ENCODE peak calls at places on chromosomes 11 and 22, in ten cellular contexts. One of them, this sample, is unnamed.

GRCh38 chr22:42745118-42745517 is 24.4 kb upstream of the A4GALT start:
- DNase-seq in kidney: no peak
- DNase-seq in Peyer's patch: no peak
- DNase-seq in mammary epithelial cell: peak; percentile 41
- DNase-seq in GM12878: no peak
- DNase-seq in adrenal gland: no peak
- DNase-seq in naive thymus-derived CD4-positive, alpha-beta T cell: no peak
- DNase-seq in AG04450: no peak
- DNase-seq in CD8-positive, alpha-beta memory T cell: no peak
- DNase-seq in tibial nerve: no peak
- DNase-seq in this sample: no peak

GRCh38 chr11:78177216-78177615 is 11.2 kb downstream of the KCTD21 start:
- DNase-seq in kidney: no peak
- DNase-seq in Peyer's patch: no peak
- DNase-seq in mammary epithelial cell: no peak
- DNase-seq in GM12878: no peak
- DNase-seq in adrenal gland: no peak
- DNase-seq in naive thymus-derived CD4-positive, alpha-beta T cell: no peak
- DNase-seq in AG04450: no peak
- DNase-seq in CD8-positive, alpha-beta memory T cell: peak; percentile 32
- DNase-seq in tibial nerve: no peak
- DNase-seq in this sample: no peak

GRCh38 chr11:76329084-76329648 is 51.8 kb downstream of the THAP12 start:
- DNase-seq in kidney: no peak
- DNase-seq in Peyer's patch: peak; percentile 30
- DNase-seq in mammary epithelial cell: no peak
- DNase-seq in GM12878: no peak
- DNase-seq in adrenal gland: no peak
- DNase-seq in naive thymus-derived CD4-positive, alpha-beta T cell: no peak
- DNase-seq in AG04450: peak; percentile 23
- DNase-seq in CD8-positive, alpha-beta memory T cell: no peak
- DNase-seq in tibial nerve: no peak
- DNase-seq in this sample: no peak

GRCh38 chr11:8070417-8071101 is 10.5 kb upstream of the TUB start:
- DNase-seq in kidney: no peak
- DNase-seq in Peyer's patch: peak; percentile 42
- DNase-seq in mammary epithelial cell: peak; percentile 27
- DNase-seq in GM12878: no peak
- DNase-seq in adrenal gland: no peak
- DNase-seq in naive thymus-derived CD4-positive, alpha-beta T cell: no peak
- DNase-seq in AG04450: no peak
- DNase-seq in CD8-positive, alpha-beta memory T cell: peak; percentile 9
- DNase-seq in tibial nerve: no peak
- DNase-seq in this sample: no peak

GRCh38 chr22:45428391-45429385 is 15.2 kb downstream of the RIBC2 start:
- DNase-seq in kidney: peak; percentile 32
- DNase-seq in Peyer's patch: peak; percentile 27
- DNase-seq in mammary epithelial cell: no peak
- DNase-seq in GM12878: no peak
- DNase-seq in adrenal gland: no peak
- DNase-seq in naive thymus-derived CD4-positive, alpha-beta T cell: no peak
- DNase-seq in AG04450: no peak
- DNase-seq in CD8-positive, alpha-beta memory T cell: no peak
- DNase-seq in tibial nerve: no peak
- DNase-seq in this sample: no peak

GRCh38 chr22:39275814-39276443 is 31.1 kb upstream of the PDGFB start:
- DNase-seq in kidney: no peak
- DNase-seq in Peyer's patch: no peak
- DNase-seq in mammary epithelial cell: no peak
- DNase-seq in GM12878: no peak
- DNase-seq in adrenal gland: no peak
- DNase-seq in naive thymus-derived CD4-positive, alpha-beta T cell: no peak
- DNase-seq in AG04450: no peak
- DNase-seq in CD8-positive, alpha-beta memory T cell: no peak
- DNase-seq in tibial nerve: no peak
- DNase-seq in this sample: no peak

GRCh38 chr22:41825376-41825775 is 7.5 kb upstream of the SREBF2 start:
- DNase-seq in kidney: no peak
- DNase-seq in Peyer's patch: no peak
- DNase-seq in mammary epithelial cell: no peak
- DNase-seq in GM12878: no peak
- DNase-seq in adrenal gland: no peak
- DNase-seq in naive thymus-derived CD4-positive, alpha-beta T cell: no peak
- DNase-seq in AG04450: no peak
- DNase-seq in CD8-positive, alpha-beta memory T cell: no peak
- DNase-seq in tibial nerve: no peak
- DNase-seq in this sample: no peak

GRCh38 chr11:127925430-127925829 is 661.9 kb downstream of the ETS1 start:
- DNase-seq in kidney: no peak
- DNase-seq in Peyer's patch: no peak
- DNase-seq in mammary epithelial cell: peak; percentile 93
- DNase-seq in GM12878: no peak
- DNase-seq in adrenal gland: no peak
- DNase-seq in naive thymus-derived CD4-positive, alpha-beta T cell: no peak
- DNase-seq in AG04450: no peak
- DNase-seq in CD8-positive, alpha-beta memory T cell: no peak
- DNase-seq in tibial nerve: no peak
- DNase-seq in this sample: no peak

GRCh38 chr11:128473631-128474030 is 113.7 kb downstream of the ETS1 start:
- DNase-seq in kidney: no peak
- DNase-seq in Peyer's patch: peak; percentile 78
- DNase-seq in mammary epithelial cell: no peak
- DNase-seq in GM12878: peak; percentile 51
- DNase-seq in adrenal gland: no peak
- DNase-seq in naive thymus-derived CD4-positive, alpha-beta T cell: peak; percentile 77
- DNase-seq in AG04450: no peak
- DNase-seq in CD8-positive, alpha-beta memory T cell: no peak
- DNase-seq in tibial nerve: no peak
- DNase-seq in this sample: peak; percentile 31

GRCh38 chr11:50098186-50098725 is 65.6 kb downstream of the OR4C45 start:
- DNase-seq in kidney: no peak
- DNase-seq in Peyer's patch: no peak
- DNase-seq in mammary epithelial cell: no peak
- DNase-seq in GM12878: no peak
- DNase-seq in adrenal gland: no peak
- DNase-seq in naive thymus-derived CD4-positive, alpha-beta T cell: no peak
- DNase-seq in AG04450: no peak
- DNase-seq in CD8-positive, alpha-beta memory T cell: no peak
- DNase-seq in tibial nerve: no peak
- DNase-seq in this sample: no peak

DNA sequence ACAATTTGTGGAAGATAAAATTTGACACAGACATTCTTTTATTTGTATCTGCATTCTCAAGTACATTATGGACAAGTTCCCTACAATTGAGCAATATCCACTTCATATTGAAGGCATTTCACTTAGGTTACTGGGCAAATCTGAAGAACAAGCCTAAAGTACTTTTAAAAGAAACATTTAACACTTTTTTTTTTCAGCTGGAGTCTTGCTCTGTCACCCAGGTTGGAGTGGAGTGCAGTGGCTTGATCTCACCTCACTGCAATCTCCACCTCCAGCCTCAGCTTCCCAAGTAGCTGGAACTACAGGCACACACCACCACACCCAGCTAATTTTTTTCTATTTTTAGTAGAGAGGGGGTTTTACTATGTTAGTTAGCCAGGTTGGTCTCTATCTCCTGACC is 70.2 kb downstream of the OR4C45 start:
- DNase-seq in kidney: no peak
- DNase-seq in Peyer's patch: no peak
- DNase-seq in mammary epithelial cell: no peak
- DNase-seq in GM12878: no peak
- DNase-seq in adrenal gland: no peak
- DNase-seq in naive thymus-derived CD4-positive, alpha-beta T cell: no peak
- DNase-seq in AG04450: no peak
- DNase-seq in CD8-positive, alpha-beta memory T cell: no peak
- DNase-seq in tibial nerve: no peak
- DNase-seq in this sample: no peak
- H3K9me3 ChIP-seq in kidney: no peaks in the 10 kb centered on the region
- H3K9me3 ChIP-seq in Peyer's patch: no peaks in the 10 kb centered on the region
- H3K9me3 ChIP-seq in mammary epithelial cell: peaks cover 13% of the 10 kb centered on the region
- H3K9me3 ChIP-seq in GM12878: no peaks in the 10 kb centered on the region
- H3K9me3 ChIP-seq in adrenal gland: no peaks in the 10 kb centered on the region
- H3K9me3 ChIP-seq in naive thymus-derived CD4-positive, alpha-beta T cell: no peaks in the 10 kb centered on the region
- H3K9me3 ChIP-seq in AG04450: peaks cover 36% of the 10 kb centered on the region
- H3K9me3 ChIP-seq in CD8-positive, alpha-beta memory T cell: no peaks in the 10 kb centered on the region
- H3K9me3 ChIP-seq in tibial nerve: no peaks in the 10 kb centered on the region
- H3K9me3 ChIP-seq in this sample: no peaks in the 10 kb centered on the region

DNA sequence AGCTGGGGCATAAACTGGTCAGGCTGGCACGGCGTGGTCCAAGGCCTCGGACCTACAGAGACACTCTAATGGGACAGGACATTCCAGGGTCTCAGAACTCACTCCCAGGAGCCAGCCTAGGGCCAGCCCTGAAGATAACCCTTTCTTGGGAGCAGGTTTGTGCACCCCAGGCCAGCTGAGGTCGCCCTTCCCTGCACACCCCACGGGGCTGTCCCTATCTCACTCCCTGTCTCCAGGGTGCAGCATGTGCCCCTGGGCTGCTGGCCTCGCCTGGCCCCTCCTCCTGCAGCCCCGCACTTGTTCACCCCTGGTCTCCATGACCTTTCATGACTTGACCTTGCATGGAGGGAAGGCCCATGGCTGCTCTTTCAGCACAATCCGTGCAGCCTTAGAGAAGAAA is 1321.8 kb downstream of the BRD1 start:
- DNase-seq in kidney: peak; percentile 43
- DNase-seq in Peyer's patch: no peak
- DNase-seq in mammary epithelial cell: no peak
- DNase-seq in GM12878: no peak
- DNase-seq in adrenal gland: no peak
- DNase-seq in naive thymus-derived CD4-positive, alpha-beta T cell: no peak
- DNase-seq in AG04450: no peak
- DNase-seq in CD8-positive, alpha-beta memory T cell: no peak
- DNase-seq in tibial nerve: no peak
- DNase-seq in this sample: no peak
- H3K9me3 ChIP-seq in kidney: no peaks in the 10 kb centered on the region
- H3K9me3 ChIP-seq in Peyer's patch: no peaks in the 10 kb centered on the region
- H3K9me3 ChIP-seq in mammary epithelial cell: peaks cover 46% of the 10 kb centered on the region
- H3K9me3 ChIP-seq in GM12878: no peaks in the 10 kb centered on the region
- H3K9me3 ChIP-seq in adrenal gland: no peaks in the 10 kb centered on the region
- H3K9me3 ChIP-seq in naive thymus-derived CD4-positive, alpha-beta T cell: no peaks in the 10 kb centered on the region
- H3K9me3 ChIP-seq in AG04450: peaks cover 80% of the 10 kb centered on the region
- H3K9me3 ChIP-seq in CD8-positive, alpha-beta memory T cell: no peaks in the 10 kb centered on the region
- H3K9me3 ChIP-seq in tibial nerve: no peaks in the 10 kb centered on the region
- H3K9me3 ChIP-seq in this sample: no peaks in the 10 kb centered on the region

GRCh38 chr22:48453751-48454485 is 1373.8 kb downstream of the BRD1 start:
- DNase-seq in kidney: peak; percentile 33
- DNase-seq in Peyer's patch: peak; percentile 13
- DNase-seq in mammary epithelial cell: no peak
- DNase-seq in GM12878: no peak
- DNase-seq in adrenal gland: no peak
- DNase-seq in naive thymus-derived CD4-positive, alpha-beta T cell: peak; percentile 4
- DNase-seq in AG04450: no peak
- DNase-seq in CD8-positive, alpha-beta memory T cell: no peak
- DNase-seq in tibial nerve: no peak
- DNase-seq in this sample: no peak

GRCh38 chr22:48452766-48453165 is 1374.9 kb downstream of the BRD1 start:
- DNase-seq in kidney: no peak
- DNase-seq in Peyer's patch: no peak
- DNase-seq in mammary epithelial cell: no peak
- DNase-seq in GM12878: no peak
- DNase-seq in adrenal gland: no peak
- DNase-seq in naive thymus-derived CD4-positive, alpha-beta T cell: peak; percentile 4
- DNase-seq in AG04450: no peak
- DNase-seq in CD8-positive, alpha-beta memory T cell: no peak
- DNase-seq in tibial nerve: no peak
- DNase-seq in this sample: no peak

GRCh38 chr22:48450188-48450825 is 1377.4 kb downstream of the BRD1 start:
- DNase-seq in kidney: peak; percentile 29
- DNase-seq in Peyer's patch: no peak
- DNase-seq in mammary epithelial cell: no peak
- DNase-seq in GM12878: no peak
- DNase-seq in adrenal gland: no peak
- DNase-seq in naive thymus-derived CD4-positive, alpha-beta T cell: no peak
- DNase-seq in AG04450: no peak
- DNase-seq in CD8-positive, alpha-beta memory T cell: no peak
- DNase-seq in tibial nerve: no peak
- DNase-seq in this sample: no peak

GRCh38 chr22:48453171-48453570 is 1374.5 kb downstream of the BRD1 start:
- DNase-seq in kidney: no peak
- DNase-seq in Peyer's patch: no peak
- DNase-seq in mammary epithelial cell: no peak
- DNase-seq in GM12878: no peak
- DNase-seq in adrenal gland: no peak
- DNase-seq in naive thymus-derived CD4-positive, alpha-beta T cell: peak; percentile 2
- DNase-seq in AG04450: no peak
- DNase-seq in CD8-positive, alpha-beta memory T cell: no peak
- DNase-seq in tibial nerve: no peak
- DNase-seq in this sample: no peak

GRCh38 chr22:48451891-48452290 is 1375.8 kb downstream of the BRD1 start:
- DNase-seq in kidney: no peak
- DNase-seq in Peyer's patch: no peak
- DNase-seq in mammary epithelial cell: no peak
- DNase-seq in GM12878: no peak
- DNase-seq in adrenal gland: no peak
- DNase-seq in naive thymus-derived CD4-positive, alpha-beta T cell: no peak
- DNase-seq in AG04450: no peak
- DNase-seq in CD8-positive, alpha-beta memory T cell: no peak
- DNase-seq in tibial nerve: no peak
- DNase-seq in this sample: no peak
- H3K9me3 ChIP-seq in kidney: no peaks in the 10 kb centered on the region
- H3K9me3 ChIP-seq in Peyer's patch: no peaks in the 10 kb centered on the region
- H3K9me3 ChIP-seq in mammary epithelial cell: peaks cover 59% of the 10 kb centered on the region
- H3K9me3 ChIP-seq in GM12878: peaks cover 2% of the 10 kb centered on the region
- H3K9me3 ChIP-seq in adrenal gland: no peaks in the 10 kb centered on the region
- H3K9me3 ChIP-seq in naive thymus-derived CD4-positive, alpha-beta T cell: no peaks in the 10 kb centered on the region
- H3K9me3 ChIP-seq in AG04450: peaks cover 86% of the 10 kb centered on the region
- H3K9me3 ChIP-seq in CD8-positive, alpha-beta memory T cell: no peaks in the 10 kb centered on the region
- H3K9me3 ChIP-seq in tibial nerve: no peaks in the 10 kb centered on the region
- H3K9me3 ChIP-seq in this sample: no peaks in the 10 kb centered on the region

GRCh38 chr11:100889758-100890157 is 202.7 kb downstream of the ARHGAP42 start:
- DNase-seq in kidney: no peak
- DNase-seq in Peyer's patch: no peak
- DNase-seq in mammary epithelial cell: no peak
- DNase-seq in GM12878: no peak
- DNase-seq in adrenal gland: no peak
- DNase-seq in naive thymus-derived CD4-positive, alpha-beta T cell: no peak
- DNase-seq in AG04450: no peak
- DNase-seq in CD8-positive, alpha-beta memory T cell: no peak
- DNase-seq in tibial nerve: no peak
- DNase-seq in this sample: no peak

GRCh38 chr11:100890779-100891178 is 203.7 kb downstream of the ARHGAP42 start:
- DNase-seq in kidney: no peak
- DNase-seq in Peyer's patch: no peak
- DNase-seq in mammary epithelial cell: no peak
- DNase-seq in GM12878: no peak
- DNase-seq in adrenal gland: no peak
- DNase-seq in naive thymus-derived CD4-positive, alpha-beta T cell: no peak
- DNase-seq in AG04450: peak; percentile 94
- DNase-seq in CD8-positive, alpha-beta memory T cell: no peak
- DNase-seq in tibial nerve: no peak
- DNase-seq in this sample: no peak

GRCh38 chr11:100883860-100884259 is 196.8 kb downstream of the ARHGAP42 start:
- DNase-seq in kidney: no peak
- DNase-seq in Peyer's patch: no peak
- DNase-seq in mammary epithelial cell: peak; percentile 41
- DNase-seq in GM12878: no peak
- DNase-seq in adrenal gland: no peak
- DNase-seq in naive thymus-derived CD4-positive, alpha-beta T cell: no peak
- DNase-seq in AG04450: no peak
- DNase-seq in CD8-positive, alpha-beta memory T cell: no peak
- DNase-seq in tibial nerve: no peak
- DNase-seq in this sample: no peak

GRCh38 chr11:100888836-100889235 is 201.7 kb downstream of the ARHGAP42 start:
- DNase-seq in kidney: no peak
- DNase-seq in Peyer's patch: no peak
- DNase-seq in mammary epithelial cell: no peak
- DNase-seq in GM12878: no peak
- DNase-seq in adrenal gland: no peak
- DNase-seq in naive thymus-derived CD4-positive, alpha-beta T cell: no peak
- DNase-seq in AG04450: no peak
- DNase-seq in CD8-positive, alpha-beta memory T cell: no peak
- DNase-seq in tibial nerve: no peak
- DNase-seq in this sample: no peak

GRCh38 chr11:100887659-100888058 is 200.6 kb downstream of the ARHGAP42 start:
- DNase-seq in kidney: no peak
- DNase-seq in Peyer's patch: no peak
- DNase-seq in mammary epithelial cell: no peak
- DNase-seq in GM12878: no peak
- DNase-seq in adrenal gland: no peak
- DNase-seq in naive thymus-derived CD4-positive, alpha-beta T cell: no peak
- DNase-seq in AG04450: no peak
- DNase-seq in CD8-positive, alpha-beta memory T cell: no peak
- DNase-seq in tibial nerve: no peak
- DNase-seq in this sample: no peak
- H3K9me3 ChIP-seq in kidney: no peaks in the 10 kb centered on the region
- H3K9me3 ChIP-seq in Peyer's patch: no peaks in the 10 kb centered on the region
- H3K9me3 ChIP-seq in mammary epithelial cell: no peaks in the 10 kb centered on the region
- H3K9me3 ChIP-seq in GM12878: no peaks in the 10 kb centered on the region
- H3K9me3 ChIP-seq in adrenal gland: no peaks in the 10 kb centered on the region
- H3K9me3 ChIP-seq in naive thymus-derived CD4-positive, alpha-beta T cell: no peaks in the 10 kb centered on the region
- H3K9me3 ChIP-seq in AG04450: no peaks in the 10 kb centered on the region
- H3K9me3 ChIP-seq in CD8-positive, alpha-beta memory T cell: no peaks in the 10 kb centered on the region
- H3K9me3 ChIP-seq in tibial nerve: no peaks in the 10 kb centered on the region
- H3K9me3 ChIP-seq in this sample: no peaks in the 10 kb centered on the region

This sample was measured in T-helper 17 cell.